ENCODE peak calls at places on chromosomes 5 and 9, in seven cellular contexts. U, W, M, F, H, T and B are unnamed samples.

GRCh38 chr9:93525476-93525875 is 50.9 kb upstream of the PHF2 start:
- DNase-seq in U (peak), W (no peak), M (no peak), F (no peak), H (no peak), T (no peak), B (no peak)

GRCh38 chr9:93268551-93269314 is 84.8 kb downstream of the WNK2 start:
- DNase-seq in U (no peak), W (no peak), M (peak), F (peak), H (no peak), T (peak), B (no peak)

GRCh38 chr5:175772747-175773533 is 98.4 kb upstream of the CPLX2 start:
- DNase-seq in U (no peak), W (no peak), M (no peak), F (no peak), H (no peak), T (no peak), B (no peak)

GRCh38 chr5:15807861-15808260 is 307.9 kb downstream of the FBXL7 start:
- DNase-seq in U (peak), W (peak), M (no peak), F (no peak), H (peak), T (no peak), B (no peak)

GRCh38 chr9:137297966-137298365 is 4.1 kb downstream of the NRARP start:
- DNase-seq in U (no peak), W (no peak), M (no peak), F (no peak), H (no peak), T (no peak), B (no peak)

GRCh38 chr5:82635561-82636288 is 357.6 kb upstream of the RPS23 start:
- DNase-seq in U (no peak), W (no peak), M (no peak), F (peak), H (no peak), T (no peak), B (no peak)

GRCh38 chr5:61658592-61659008 is 326.5 kb downstream of the ZSWIM6 start:
- DNase-seq in U (peak), W (peak), M (peak), F (peak), H (peak), T (peak), B (peak)

GRCh38 chr5:181190711-181191525 is 14.1 kb downstream of the TRIM7 start:
- DNase-seq in U (peak), W (no peak), M (no peak), F (no peak), H (peak), T (peak), B (no peak)

GRCh38 chr5:175892401-175892800 is 21.0 kb downstream of the CPLX2 start:
- DNase-seq in U (no peak), W (no peak), M (no peak), F (no peak), H (no peak), T (no peak), B (no peak)

GRCh38 chr5:1665231-1665630 is 134.4 kb downstream of the MRPL36 start:
- DNase-seq in U (no peak), W (no peak), M (no peak), F (no peak), H (no peak), T (no peak), B (no peak)

GRCh38 chr5:121171834-121172233 is 679.8 kb upstream of the FTMT start:
- DNase-seq in U (peak), W (no peak), M (no peak), F (no peak), H (no peak), T (no peak), B (no peak)

GRCh38 chr5:126449751-126450271 is 26.6 kb downstream of the GRAMD2B start:
- DNase-seq in U (peak), W (no peak), M (no peak), F (no peak), H (peak), T (no peak), B (no peak)

GRCh38 chr9:2169035-2169434 is 153.9 kb downstream of the SMARCA2 start:
- DNase-seq in U (no peak), W (no peak), M (no peak), F (no peak), H (no peak), T (no peak), B (no peak)

GRCh38 chr5:94945656-94946055 is 327.2 kb downstream of the SLF1 start:
- DNase-seq in U (no peak), W (peak), M (no peak), F (no peak), H (no peak), T (peak), B (no peak)

GRCh38 chr5:145811834-145812625 is 23.1 kb downstream of the PRELID2 start:
- DNase-seq in U (peak), W (no peak), M (no peak), F (peak), H (no peak), T (no peak), B (no peak)

GRCh38 chr9:93072383-93072795 is 13.9 kb downstream of the SUSD3 start:
- DNase-seq in U (peak), W (no peak), M (peak), F (no peak), H (peak), T (no peak), B (no peak)

GRCh38 chr5:32095261-32095671 is 78.9 kb downstream of the GOLPH3 start:
- DNase-seq in U (peak), W (no peak), M (no peak), F (no peak), H (no peak), T (peak), B (no peak)

GRCh38 chr5:111461261-111461671 is 51.1 kb downstream of the STARD4 start:
- DNase-seq in U (peak), W (no peak), M (no peak), F (peak), H (no peak), T (no peak), B (no peak)

GRCh38 chr9:113548221-113549041 is 84.9 kb downstream of the RGS3 start:
- DNase-seq in U (peak), W (peak), M (no peak), F (peak), H (peak), T (peak), B (peak)

GRCh38 chr5:73464016-73464745 is 15.6 kb upstream of the FOXD1 start:
- DNase-seq in U (peak), W (peak), M (no peak), F (no peak), H (peak), T (no peak), B (no peak)

GRCh38 chr5:169178754-169179153 is 122.2 kb downstream of the SLIT3 start:
- DNase-seq in U (no peak), W (no peak), M (no peak), F (no peak), H (no peak), T (no peak), B (no peak)

GRCh38 chr9:75039804-75040203 is 11.7 kb upstream of the CARNMT1 start:
- DNase-seq in U (no peak), W (no peak), M (no peak), F (no peak), H (no peak), T (no peak), B (no peak)

GRCh38 chr5:161397448-161397847 is 149.1 kb downstream of the GABRB2 start:
- DNase-seq in U (no peak), W (no peak), M (no peak), F (no peak), H (no peak), T (no peak), B (no peak)

GRCh38 chr9:137705443-137705863 is 86.6 kb downstream of the EHMT1 start:
- DNase-seq in U (no peak), W (no peak), M (no peak), F (no peak), H (no peak), T (no peak), B (no peak)

GRCh38 chr5:114050087-114050486 is 311.8 kb upstream of the KCNN2 start:
- DNase-seq in U (no peak), W (no peak), M (no peak), F (no peak), H (no peak), T (no peak), B (no peak)

GRCh38 chr5:82396871-82397514 is 118.8 kb upstream of the RPS23 start:
- DNase-seq in U (peak), W (peak), M (peak), F (peak), H (peak), T (peak), B (no peak)

GRCh38 chr9:32500768-32501167 is 25.2 kb downstream of the RIGI start:
- DNase-seq in U (no peak), W (no peak), M (no peak), F (no peak), H (no peak), T (no peak), B (no peak)

GRCh38 chr5:172760933-172761332 is 10.1 kb downstream of the DUSP1 start:
- DNase-seq in U (no peak), W (no peak), M (no peak), F (no peak), H (no peak), T (no peak), B (no peak)

GRCh38 chr5:84764227-84764626 is 379.5 kb upstream of the EDIL3 start:
- DNase-seq in U (no peak), W (no peak), M (no peak), F (no peak), H (no peak), T (no peak), B (no peak)

GRCh38 chr9:121871431-121872025 is 220.1 kb downstream of the DAB2IP start:
- DNase-seq in U (no peak), W (no peak), M (no peak), F (no peak), H (no peak), T (no peak), B (no peak)

GRCh38 chr9:7536310-7536939 is 263.2 kb downstream of the DMAC1 start:
- DNase-seq in U (peak), W (peak), M (peak), F (peak), H (peak), T (peak), B (peak)

GRCh38 chr5:944992-945685 is 52.5 kb downstream of the TRIP13 start:
- DNase-seq in U (no peak), W (no peak), M (no peak), F (no peak), H (no peak), T (no peak), B (no peak)

GRCh38 chr5:8598996-8599395 is 730.0 kb downstream of the MTRR start:
- DNase-seq in U (no peak), W (no peak), M (no peak), F (no peak), H (no peak), T (no peak), B (no peak)

GRCh38 chr5:102306121-102306520 is 10.0 kb upstream of the SLCO4C1 start:
- DNase-seq in U (no peak), W (no peak), M (no peak), F (no peak), H (no peak), T (no peak), B (no peak)
- H3K27ac ChIP-seq in U (no peak), W (no peak), M (no peak), F (no peak), H (no peak), T (no peak), B (no peak)

GRCh38 chr5:163861670-163862069 is 356.3 kb downstream of the MAT2B start:
- DNase-seq in U (peak), W (no peak), M (no peak), F (no peak), H (no peak), T (no peak), B (no peak)

GRCh38 chr5:163869611-163870010 is 364.2 kb downstream of the MAT2B start:
- DNase-seq in U (no peak), W (no peak), M (no peak), F (no peak), H (no peak), T (no peak), B (no peak)

GRCh38 chr5:163867738-163868137 is 362.3 kb downstream of the MAT2B start:
- DNase-seq in U (peak), W (no peak), M (no peak), F (no peak), H (no peak), T (no peak), B (no peak)

DNA sequence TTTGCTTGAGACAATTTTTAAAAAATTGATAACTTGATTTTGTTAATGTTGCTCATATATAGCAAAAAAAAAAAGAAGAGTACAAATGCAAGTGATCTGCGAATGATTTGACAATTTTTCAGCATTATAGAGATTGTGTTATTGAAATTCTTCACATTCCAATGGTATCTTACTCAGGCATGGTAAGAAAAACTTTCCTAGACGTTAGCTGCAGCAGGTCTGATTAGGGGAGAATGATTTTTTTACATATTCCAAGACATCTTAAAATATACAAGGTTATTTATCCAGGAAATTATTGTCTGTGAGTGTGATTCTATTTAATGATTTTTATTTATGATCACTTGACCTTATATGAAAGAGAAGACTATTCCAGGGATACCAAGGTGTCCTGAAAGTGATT is 361.9 kb downstream of the MAT2B start:
- DNase-seq in U (peak), W (no peak), M (no peak), F (no peak), H (no peak), T (no peak), B (no peak)
- H3K27ac ChIP-seq in U (no peak), W (no peak), M (no peak), F (no peak), H (no peak), T (no peak), B (no peak)

DNA sequence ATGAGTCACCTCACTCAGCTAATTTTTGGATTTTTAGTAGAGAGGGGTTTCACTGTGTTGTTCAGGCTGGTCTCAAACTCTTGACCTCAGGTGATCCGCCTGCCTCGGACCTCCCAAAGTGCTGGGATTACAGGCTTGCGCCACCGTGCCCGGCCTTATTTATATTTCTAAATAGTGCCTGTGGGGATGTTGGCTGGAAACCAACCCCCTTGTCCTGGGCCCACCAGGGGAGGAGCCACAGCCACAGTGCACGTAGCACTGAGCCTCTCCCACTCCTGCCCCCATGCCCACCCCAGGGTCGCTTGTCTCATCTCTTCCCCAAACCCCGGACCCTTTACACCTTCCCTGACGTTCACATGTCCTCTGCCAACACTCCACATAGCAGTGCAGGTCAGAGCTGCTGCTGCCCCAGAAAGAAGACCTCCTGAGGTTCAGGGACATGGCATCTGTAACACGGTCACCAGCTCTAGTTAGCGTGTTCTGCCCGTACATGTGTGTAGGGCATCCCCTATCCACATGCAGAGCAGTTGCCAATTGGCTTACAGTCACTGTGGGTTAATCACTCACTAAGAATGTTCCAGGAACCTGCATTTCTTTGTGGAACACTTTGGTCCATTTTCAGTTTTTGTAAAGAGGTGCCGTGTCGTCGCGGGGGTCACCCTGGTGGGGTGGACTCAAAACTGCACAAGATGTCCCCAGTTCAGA is 10.2 kb upstream of the MRPS2 start:
- DNase-seq in U (no peak), W (no peak), M (no peak), F (no peak), H (no peak), T (no peak), B (no peak)
- H3K27ac ChIP-seq in U (no peak), W (no peak), M (no peak), F (no peak), H (no peak), T (no peak), B (no peak)

DNA sequence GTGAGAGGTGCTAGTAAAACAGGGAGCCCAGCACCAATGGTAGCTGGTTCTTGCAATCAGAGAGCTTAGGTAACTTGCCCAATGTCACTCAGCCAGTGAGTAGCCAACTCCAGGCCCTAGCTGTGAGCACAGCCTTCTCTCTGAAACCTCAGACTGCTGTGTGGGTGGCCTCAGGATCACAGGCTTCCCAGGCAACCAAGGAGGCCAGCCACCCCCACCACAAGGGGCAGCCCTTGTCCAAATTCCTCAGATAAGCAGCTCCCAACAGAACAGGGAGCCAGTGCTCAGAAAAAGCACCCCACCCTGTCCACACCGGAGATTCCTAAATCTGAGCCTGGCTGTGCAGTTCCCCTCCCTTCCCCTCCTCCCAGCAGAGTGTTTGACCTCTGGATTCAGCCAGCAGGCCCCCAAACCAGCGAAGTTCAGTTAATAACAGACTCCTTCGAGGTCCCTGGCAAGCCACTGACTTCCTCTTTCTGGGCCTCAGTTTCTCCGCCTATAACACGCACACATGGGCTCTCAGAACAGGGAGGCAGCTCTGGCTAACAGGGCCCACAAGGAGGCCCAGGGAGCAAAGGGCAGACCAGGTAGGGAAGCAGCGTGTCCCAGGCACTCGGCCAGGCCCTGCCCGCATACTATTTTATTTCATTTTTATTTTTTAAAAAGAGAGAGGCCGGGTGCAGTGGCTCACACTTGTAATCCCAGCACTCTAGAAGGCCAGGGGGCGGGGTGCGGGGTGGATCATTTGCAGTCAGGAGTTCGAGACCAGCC is 2.7 kb downstream of the EEIG1 start:
- DNase-seq in U (peak), W (peak), M (no peak), F (peak), H (peak), T (peak), B (no peak)
- H3K27ac ChIP-seq in U (peak), W (no peak), M (peak), F (peak), H (peak), T (peak), B (peak)